ENCODE peak calls at places on chromosome 17, in five cellular contexts. C, A, G, K and U are unnamed samples.

GRCh38 chr17:71709271-71709670 is 411.5 kb upstream of the SOX9 start:
- DNase-seq in C (peak; percentile 1), A (no peak), G (no peak), K (peak; percentile 13), U (peak; percentile 31)

GRCh38 chr17:5260542-5260941 is 21.5 kb upstream of the RABEP1 start:
- DNase-seq in C (no peak), A (no peak), G (no peak), K (peak; percentile 2), U (no peak)

GRCh38 chr17:58249270-58250133 is 11.1 kb downstream of the LPO start:
- DNase-seq in C (peak; percentile 36), A (peak; percentile 80), G (no peak), K (peak; percentile 24), U (peak; percentile 45)

GRCh38 chr17:63695889-63696288 is 4.0 kb downstream of the LIMD2 start:
- DNase-seq in C (no peak), A (no peak), G (no peak), K (no peak), U (no peak)

GRCh38 chr17:6078370-6078950 is 8.3 kb downstream of the WSCD1 start:
- DNase-seq in C (no peak), A (no peak), G (no peak), K (no peak), U (no peak)

GRCh38 chr17:33640629-33641028 is 347.5 kb upstream of the ASIC2 start:
- DNase-seq in C (no peak), A (no peak), G (no peak), K (no peak), U (no peak)

GRCh38 chr17:64111831-64112230 is 18.1 kb downstream of the ERN1 start:
- DNase-seq in C (no peak), A (no peak), G (no peak), K (no peak), U (no peak)

GRCh38 chr17:58083491-58084316 is 485 bp downstream of the DYNLL2 start:
- DNase-seq in C (peak; percentile 54), A (peak; percentile 80), G (no peak), K (peak; percentile 49), U (peak; percentile 77)

GRCh38 chr17:55134486-55135157 is 130.1 kb upstream of the HLF start:
- DNase-seq in C (no peak), A (no peak), G (no peak), K (peak; percentile 7), U (no peak)

GRCh38 chr17:68567035-68567434 is 34.1 kb downstream of the FAM20A start:
- DNase-seq in C (peak; percentile 88), A (no peak), G (no peak), K (no peak), U (peak; percentile 16)

GRCh38 chr17:76612977-76613851 is 27.6 kb upstream of the ST6GALNAC2 start:
- DNase-seq in C (no peak), A (no peak), G (no peak), K (no peak), U (no peak)

GRCh38 chr17:82050152-82050760 is 1.4 kb downstream of the RFNG start:
- DNase-seq in C (no peak), A (no peak), G (no peak), K (no peak), U (no peak)

GRCh38 chr17:9977175-9977574 is 72.1 kb upstream of the RCVRN start:
- DNase-seq in C (no peak), A (no peak), G (no peak), K (no peak), U (peak; percentile 39)

GRCh38 chr17:45871718-45872117 is 22.6 kb upstream of the MAPT start:
- DNase-seq in C (no peak), A (no peak), G (no peak), K (no peak), U (no peak)

GRCh38 chr17:21286066-21286770 is 1.7 kb downstream of the MAP2K3 start:
- DNase-seq in C (peak; percentile 99), A (peak; percentile 95), G (peak; percentile 95), K (peak; percentile 99), U (peak; percentile 99)

GRCh38 chr17:18004345-18004744 is 31.7 kb downstream of the DRC3 start:
- DNase-seq in C (no peak), A (no peak), G (no peak), K (no peak), U (no peak)

GRCh38 chr17:65401581-65401980 is 159.9 kb downstream of the AXIN2 start:
- DNase-seq in C (peak; percentile 16), A (no peak), G (no peak), K (no peak), U (no peak)

GRCh38 chr17:72745241-72745640 is 347.2 kb downstream of the SLC39A11 start:
- DNase-seq in C (no peak), A (no peak), G (no peak), K (no peak), U (no peak)

GRCh38 chr17:7437369-7437863 is 1.9 kb upstream of the FGF11 start:
- DNase-seq in C (no peak), A (no peak), G (no peak), K (no peak), U (no peak)

GRCh38 chr17:7439462-7440112 is at the start of gene FGF11:
- DNase-seq in C (no peak), A (no peak), G (no peak), K (no peak), U (no peak)

GRCh38 chr17:7440113-7440822 is 956 bp downstream of the FGF11 start:
- DNase-seq in C (peak; percentile 47), A (peak; percentile 72), G (no peak), K (no peak), U (peak; percentile 32)

GRCh38 chr17:7438050-7438614 is 1.2 kb upstream of the FGF11 start:
- DNase-seq in C (peak; percentile 14), A (peak; percentile 86), G (no peak), K (no peak), U (peak; percentile 44)

GRCh38 chr17:7438656-7439460 is 454 bp upstream of the FGF11 start:
- DNase-seq in C (no peak), A (no peak), G (no peak), K (no peak), U (no peak)
- H3K4me3 ChIP-seq in C (peak overlapping the region; percentile 44), A (peak overlapping the region; percentile 76), G (no peak overlapping the region), K (peak overlapping the region; percentile 42), U (no peak overlapping the region)

DNA sequence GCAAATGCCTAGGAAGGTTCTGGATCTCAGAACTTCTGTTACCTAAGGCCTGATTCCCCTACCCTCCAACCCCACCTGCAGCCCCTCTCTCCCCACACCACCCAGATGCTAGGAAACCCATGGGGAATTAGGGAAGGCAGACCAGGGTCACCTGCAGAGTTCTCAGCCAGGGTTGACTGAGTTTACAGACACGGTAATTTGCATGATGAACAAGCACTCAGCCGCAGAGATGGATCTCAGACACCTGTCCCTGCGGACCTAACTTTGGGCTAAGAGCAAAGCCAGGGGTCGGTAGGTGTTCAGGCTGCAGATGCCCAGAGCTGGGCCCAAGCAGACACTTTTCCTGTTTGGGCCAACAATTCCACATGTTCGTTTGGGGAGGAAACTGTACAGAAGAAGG is 2.9 kb downstream of the ABI3 start:
- DNase-seq in C (no peak), A (no peak), G (no peak), K (no peak), U (no peak)
- H3K4me3 ChIP-seq in C (no peak overlapping the region), A (peak overlapping the region; percentile 64), G (no peak overlapping the region), K (no peak overlapping the region), U (no peak overlapping the region)

DNA sequence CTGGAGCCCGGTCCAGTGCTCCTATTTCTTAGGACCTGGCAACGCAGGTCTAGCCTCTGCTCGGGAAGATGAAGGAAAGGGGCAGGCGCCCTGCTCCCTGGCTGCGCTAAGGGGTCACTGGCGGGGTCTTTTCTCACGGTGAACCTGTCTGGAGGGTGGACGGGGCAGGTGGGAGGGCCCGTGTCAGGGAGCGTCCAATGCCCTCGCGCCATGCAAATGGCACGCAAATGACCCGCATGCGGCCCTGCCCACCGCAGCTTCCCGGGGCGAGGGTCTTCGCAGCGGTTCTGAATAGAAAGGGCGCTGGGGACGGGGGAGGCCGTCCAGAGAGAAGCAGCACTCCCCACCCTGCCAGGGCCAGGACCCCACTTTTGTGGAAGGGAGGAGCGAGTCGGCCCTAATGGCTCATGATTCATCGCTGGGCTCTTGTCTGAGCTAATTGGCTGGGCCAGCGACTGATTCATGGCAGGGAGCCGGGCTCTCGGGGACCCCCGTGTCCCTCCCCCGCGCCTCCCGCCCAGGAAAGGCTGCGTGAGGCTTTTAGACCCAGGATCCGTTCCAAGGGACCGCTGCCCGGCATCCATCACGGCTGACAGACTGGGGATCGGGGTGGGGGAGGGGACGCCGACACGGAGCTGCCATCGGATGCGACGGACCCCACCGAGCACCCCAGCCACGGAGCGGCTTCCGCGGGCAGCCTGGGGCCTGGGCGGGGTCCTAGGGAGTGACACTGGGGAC is 25.1 kb upstream of the NGFR start:
- DNase-seq in C (no peak), A (no peak), G (no peak), K (peak; percentile 35), U (peak; percentile 52)
- H3K4me3 ChIP-seq in C (no peak overlapping the region), A (peak overlapping the region; percentile 11), G (peak overlapping the region; percentile 9), K (no peak overlapping the region), U (peak overlapping the region; percentile 59)

GRCh38 chr17:78132767-78133178 is 2.2 kb downstream of the TMC8 start:
- DNase-seq in C (no peak), A (no peak), G (no peak), K (no peak), U (no peak)
- H3K4me3 ChIP-seq in C (no peak overlapping the region), A (peak overlapping the region; percentile 94), G (no peak overlapping the region), K (no peak overlapping the region), U (no peak overlapping the region)

DNA sequence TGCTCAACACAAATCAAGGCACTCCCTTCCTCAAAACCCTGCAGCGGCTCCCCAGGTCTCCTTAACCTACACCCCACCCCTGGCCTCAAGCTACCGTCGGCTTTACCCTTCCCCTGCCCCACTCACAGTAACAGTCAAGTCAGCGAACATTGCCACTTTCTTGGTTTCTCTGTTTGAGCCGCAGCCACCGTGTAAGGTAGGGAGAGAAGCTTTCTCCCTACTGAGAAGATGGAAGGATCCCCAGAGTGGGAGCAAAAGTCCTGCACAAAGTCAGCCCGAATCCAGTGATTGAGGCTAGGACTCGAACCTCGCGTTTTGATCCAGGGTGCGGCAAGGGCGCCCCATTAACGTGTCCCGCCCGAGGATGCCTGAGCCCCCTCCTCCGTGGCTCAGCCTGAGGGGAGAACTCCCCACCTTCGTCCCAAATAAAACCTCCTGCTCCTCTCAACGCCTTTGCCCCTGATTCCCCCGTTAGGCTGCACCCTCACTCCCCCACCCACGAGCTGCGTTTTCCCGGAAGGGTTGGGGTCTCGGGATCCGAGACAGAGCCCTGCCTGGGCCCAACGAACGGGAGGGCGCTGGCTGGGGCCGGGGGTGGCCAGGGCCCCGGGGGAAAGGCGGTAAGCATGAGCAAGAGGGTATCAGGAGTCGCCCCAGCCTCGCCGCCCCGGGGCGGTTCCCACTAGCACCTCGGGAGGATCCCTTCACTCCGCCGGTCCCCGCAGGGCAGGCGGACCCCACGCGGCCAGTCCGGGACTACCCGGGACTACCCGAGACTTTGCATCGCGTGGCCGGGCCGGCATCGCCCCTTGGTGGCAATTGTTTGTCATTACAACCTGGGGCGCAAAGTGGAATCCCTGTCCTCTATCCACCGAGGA is 9.9 kb upstream of the NAGS start:
- DNase-seq in C (peak; percentile 53), A (peak; percentile 80), G (no peak), K (peak; percentile 33), U (peak; percentile 66)
- H3K4me3 ChIP-seq in C (peak overlapping the region; percentile 41), A (peak overlapping the region; percentile 17), G (peak overlapping the region; percentile 40), K (peak overlapping the region; percentile 50), U (peak overlapping the region; percentile 75)